ENCODE peak calls at places on chromosomes 13 and 19, in nine cellular contexts. G is astrocyte, F is kidney epithelial cell, L is adrenal gland, E is heart left ventricle, N is glutamatergic neuron, Y is nephron progenitor cell, X is IMR-90, J is lower leg skin. I is an unnamed sample.

GRCh38 chr13:109700176-109700575 is 86.2 kb downstream of the IRS2 start:
- DNase-seq in G (peak), F (peak), L (peak), E (peak), N (peak), Y (peak), X (peak), J (peak), I (no peak)

GRCh38 chr13:48412881-48413351 is at the start of gene LPAR6:
- DNase-seq in G (peak), F (no peak), L (no peak), E (no peak), N (no peak), Y (no peak), X (peak), J (no peak), I (no peak)

GRCh38 chr19:54938906-54939305 is 8.4 kb downstream of the NLRP7 start:
- DNase-seq in G (no peak), F (no peak), L (no peak), E (no peak), N (no peak), Y (no peak), X (no peak), J (no peak), I (no peak)

GRCh38 chr19:41688098-41688497 is at the start of gene CEACAM7:
- DNase-seq in G (no peak), F (no peak), L (no peak), E (no peak), N (no peak), Y (no peak), X (no peak), J (no peak), I (no peak)

GRCh38 chr13:24043590-24044350 is 116.8 kb upstream of the SPATA13 start:
- DNase-seq in G (no peak), F (no peak), L (no peak), E (no peak), N (no peak), Y (no peak), X (no peak), J (no peak), I (no peak)

GRCh38 chr19:16944626-16945363 is 56.0 kb downstream of the F2RL3 start:
- DNase-seq in G (no peak), F (no peak), L (no peak), E (peak), N (no peak), Y (no peak), X (no peak), J (no peak), I (no peak)

GRCh38 chr13:110245421-110245899 is 61.5 kb downstream of the COL4A1 start:
- DNase-seq in G (peak), F (no peak), L (no peak), E (no peak), N (no peak), Y (no peak), X (peak), J (no peak), I (no peak)

GRCh38 chr19:55070755-55071502 is 4.7 kb upstream of the EPS8L1 start:
- DNase-seq in G (peak), F (no peak), L (no peak), E (no peak), N (no peak), Y (no peak), X (peak), J (no peak), I (no peak)

GRCh38 chr19:38617764-38618589 is at the start of gene MAP4K1:
- DNase-seq in G (no peak), F (no peak), L (peak), E (peak), N (no peak), Y (no peak), X (no peak), J (no peak), I (no peak)

GRCh38 chr19:47371269-47371668 is 22.2 kb downstream of the DHX34 start:
- DNase-seq in G (no peak), F (no peak), L (no peak), E (no peak), N (no peak), Y (no peak), X (no peak), J (no peak), I (no peak)

GRCh38 chr19:51417107-51417806 is at the start of gene SIGLEC10:
- DNase-seq in G (no peak), F (no peak), L (no peak), E (peak), N (no peak), Y (no peak), X (no peak), J (peak), I (no peak)

GRCh38 chr13:19763618-19764017 is 19.1 kb downstream of the PSPC1 start:
- DNase-seq in G (no peak), F (no peak), L (no peak), E (no peak), N (no peak), Y (no peak), X (no peak), J (no peak), I (no peak)

GRCh38 chr19:29098863-29099481 is 114.0 kb downstream of the UQCRFS1 start:
- DNase-seq in G (no peak), F (peak), L (peak), E (peak), N (no peak), Y (no peak), X (peak), J (peak), I (no peak)

GRCh38 chr13:49997935-49998334 is 1.1 kb downstream of the TRIM13 start:
- DNase-seq in G (no peak), F (no peak), L (no peak), E (no peak), N (no peak), Y (no peak), X (no peak), J (no peak), I (no peak)

GRCh38 chr19:28546148-28546685 is 666.7 kb downstream of the UQCRFS1 start:
- DNase-seq in G (no peak), F (no peak), L (no peak), E (no peak), N (no peak), Y (no peak), X (no peak), J (no peak), I (no peak)

GRCh38 chr19:52991484-52991883 is 22.2 kb upstream of the ERVV-1 start:
- DNase-seq in G (peak), F (no peak), L (no peak), E (no peak), N (no peak), Y (no peak), X (peak), J (no peak), I (no peak)

GRCh38 chr13:39040206-39040605 is 1.9 kb downstream of the NHLRC3 start:
- DNase-seq in G (no peak), F (no peak), L (no peak), E (no peak), N (no peak), Y (no peak), X (no peak), J (no peak), I (no peak)

GRCh38 chr13:34720618-34721017 is 221.5 kb upstream of the NBEA start:
- DNase-seq in G (no peak), F (no peak), L (no peak), E (no peak), N (no peak), Y (no peak), X (no peak), J (no peak), I (no peak)

GRCh38 chr19:19672816-19673215 is 4.2 kb downstream of the ZNF101 start:
- DNase-seq in G (no peak), F (no peak), L (no peak), E (no peak), N (no peak), Y (no peak), X (no peak), J (no peak), I (no peak)

GRCh38 chr13:60654405-60654804 is 257.4 kb downstream of the TDRD3 start:
- DNase-seq in G (no peak), F (no peak), L (peak), E (peak), N (peak), Y (peak), X (no peak), J (no peak), I (no peak)

GRCh38 chr19:39588066-39588465 is 14.3 kb upstream of the LGALS13 start:
- DNase-seq in G (no peak), F (no peak), L (no peak), E (no peak), N (no peak), Y (no peak), X (no peak), J (no peak), I (no peak)

DNA sequence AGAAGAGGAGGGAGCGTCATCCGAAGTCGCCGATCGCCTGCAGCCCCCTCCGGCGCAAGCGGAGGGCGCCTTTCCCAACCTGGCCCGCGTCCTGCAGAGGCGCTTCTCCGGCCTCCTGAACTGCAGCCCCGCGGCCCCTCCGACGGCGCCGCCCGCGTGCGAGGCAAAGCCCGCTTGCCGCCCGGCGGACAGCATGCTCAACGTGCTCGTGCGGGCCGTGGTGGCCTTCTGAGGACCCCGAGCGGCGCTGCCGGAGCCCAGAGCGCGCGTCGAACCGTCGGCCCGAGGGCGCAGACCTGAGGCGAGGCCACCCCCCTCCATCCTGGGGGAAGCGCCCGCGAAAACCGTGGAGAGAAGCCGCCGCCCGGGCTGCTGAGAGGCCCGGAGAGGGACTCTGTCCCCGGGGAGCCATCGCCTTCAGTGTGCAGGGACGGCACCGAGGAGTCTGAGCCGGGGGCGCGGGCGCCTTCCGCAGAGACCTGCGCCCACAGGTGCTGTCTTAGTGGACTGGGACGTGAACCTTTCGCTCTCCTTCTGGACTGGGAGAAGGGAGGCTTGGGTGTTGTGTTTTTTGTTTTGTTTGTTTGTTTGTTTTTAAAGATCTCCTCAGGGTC is 3.5 kb downstream of the IER2 start:
- DNase-seq in G (peak), F (no peak), L (peak), E (no peak), N (peak), Y (peak), X (no peak), J (no peak), I (no peak)
- TF ChIP-seq CTCF in G (no peak), F (no peak), L (no peak), E (peak), N (no peak), Y (no peak), X (no peak), J (no peak), I (peak)

GRCh38 chr19:45996933-45997332 is 1.7 kb downstream of the CCDC61 start:
- DNase-seq in G (no peak), F (no peak), L (no peak), E (no peak), N (no peak), Y (no peak), X (no peak), J (no peak), I (no peak)

GRCh38 chr19:45994456-45994988 is 745 bp upstream of the CCDC61 start:
- DNase-seq in G (no peak), F (no peak), L (no peak), E (no peak), N (no peak), Y (no peak), X (no peak), J (no peak), I (no peak)

GRCh38 chr19:45998834-45999233 is 3.6 kb downstream of the CCDC61 start:
- DNase-seq in G (no peak), F (no peak), L (no peak), E (no peak), N (no peak), Y (no peak), X (no peak), J (no peak), I (no peak)

GRCh38 chr19:45995715-45996385 is 583 bp downstream of the CCDC61 start:
- DNase-seq in G (peak), F (no peak), L (no peak), E (no peak), N (no peak), Y (no peak), X (peak), J (no peak), I (no peak)

GRCh38 chr19:45994989-45995714 is at the start of gene CCDC61:
- DNase-seq in G (peak), F (peak), L (peak), E (peak), N (peak), Y (peak), X (peak), J (peak), I (no peak)
- TF ChIP-seq CTCF in G (no peak), F (no peak), L (no peak), E (no peak), N (no peak), Y (no peak), X (no peak), J (no peak), I (no peak)

GRCh38 chr19:10421981-10422461 is 1.7 kb downstream of the PDE4A start:
- DNase-seq in G (no peak), F (no peak), L (no peak), E (no peak), N (no peak), Y (no peak), X (no peak), J (no peak), I (no peak)

GRCh38 chr19:10419646-10420443 is 493 bp upstream of the PDE4A start:
- DNase-seq in G (peak), F (no peak), L (no peak), E (no peak), N (peak), Y (peak), X (peak), J (no peak), I (no peak)

GRCh38 chr19:10419200-10419645 is 1.1 kb upstream of the PDE4A start:
- DNase-seq in G (no peak), F (no peak), L (no peak), E (no peak), N (no peak), Y (peak), X (no peak), J (no peak), I (no peak)

GRCh38 chr19:10421240-10421948 is 1.1 kb downstream of the PDE4A start:
- DNase-seq in G (no peak), F (no peak), L (no peak), E (no peak), N (no peak), Y (no peak), X (no peak), J (no peak), I (no peak)

GRCh38 chr19:10420444-10421239 is at the start of gene PDE4A:
- DNase-seq in G (no peak), F (no peak), L (no peak), E (no peak), N (peak), Y (peak), X (no peak), J (no peak), I (no peak)
- TF ChIP-seq CTCF in G (no peak), F (peak), L (no peak), E (peak), N (peak), Y (peak), X (peak), J (no peak), I (peak)

GRCh38 chr19:8699908-8700307 is 1.3 kb upstream of the ACTL9 start:
- DNase-seq in G (no peak), F (no peak), L (no peak), E (no peak), N (no peak), Y (no peak), X (no peak), J (no peak), I (no peak)

GRCh38 chr19:8696993-8697392 is 1.6 kb downstream of the ACTL9 start:
- DNase-seq in G (no peak), F (no peak), L (no peak), E (no peak), N (no peak), Y (no peak), X (no peak), J (no peak), I (no peak)

GRCh38 chr19:8695911-8696310 is 2.7 kb downstream of the ACTL9 start:
- DNase-seq in G (no peak), F (no peak), L (no peak), E (no peak), N (no peak), Y (no peak), X (no peak), J (no peak), I (no peak)

GRCh38 chr19:8697671-8698432 is 743 bp downstream of the ACTL9 start:
- DNase-seq in G (no peak), F (no peak), L (no peak), E (no peak), N (peak), Y (peak), X (no peak), J (no peak), I (no peak)

GRCh38 chr19:8698433-8699063 is at the start of gene ACTL9:
- DNase-seq in G (no peak), F (no peak), L (no peak), E (no peak), N (no peak), Y (no peak), X (no peak), J (no peak), I (no peak)
- TF ChIP-seq CTCF in G (no peak), F (no peak), L (no peak), E (no peak), N (no peak), Y (no peak), X (no peak), J (no peak), I (no peak)

GRCh38 chr19:49862411-49863253 is 4.7 kb downstream of the PNKP start:
- DNase-seq in G (no peak), F (no peak), L (peak), E (no peak), N (peak), Y (peak), X (no peak), J (no peak), I (no peak)
- TF ChIP-seq CTCF in G (no peak), F (peak), L (peak), E (peak), N (peak), Y (no peak), X (peak), J (no peak), I (peak)

GRCh38 chr19:31253816-31254551 is 95.3 kb downstream of the TSHZ3 start:
- DNase-seq in G (peak), F (no peak), L (no peak), E (no peak), N (no peak), Y (no peak), X (peak), J (no peak), I (no peak)

GRCh38 chr19:31252476-31252875 is 96.8 kb downstream of the TSHZ3 start:
- DNase-seq in G (no peak), F (no peak), L (no peak), E (no peak), N (no peak), Y (no peak), X (no peak), J (no peak), I (no peak)

GRCh38 chr19:31254611-31255010 is 94.6 kb downstream of the TSHZ3 start:
- DNase-seq in G (peak), F (no peak), L (no peak), E (no peak), N (no peak), Y (no peak), X (no peak), J (no peak), I (no peak)

DNA sequence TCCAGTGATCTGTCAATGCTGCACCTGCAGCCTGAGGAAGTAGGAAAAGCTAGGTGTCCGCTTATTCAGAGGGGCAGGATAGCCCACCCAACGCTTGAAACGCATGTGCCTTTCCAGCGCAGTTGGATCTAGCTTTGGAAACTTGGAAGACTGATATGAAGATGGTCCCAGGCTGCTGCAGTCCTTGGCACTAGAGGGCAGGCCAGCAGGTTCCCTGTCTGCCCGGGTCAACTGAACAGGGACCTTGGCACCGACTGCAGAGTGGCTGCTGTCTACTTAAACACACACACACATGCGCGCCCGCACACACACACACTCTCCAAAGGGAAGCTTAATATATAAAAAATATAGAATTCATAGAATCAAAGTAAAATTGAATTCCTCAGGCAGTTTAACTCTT is 100.0 kb downstream of the TSHZ3 start:
- DNase-seq in G (no peak), F (no peak), L (no peak), E (no peak), N (no peak), Y (no peak), X (no peak), J (no peak), I (no peak)
- TF ChIP-seq CTCF in G (no peak), F (no peak), L (no peak), E (no peak), N (no peak), Y (no peak), X (no peak), J (no peak), I (peak)

DNA sequence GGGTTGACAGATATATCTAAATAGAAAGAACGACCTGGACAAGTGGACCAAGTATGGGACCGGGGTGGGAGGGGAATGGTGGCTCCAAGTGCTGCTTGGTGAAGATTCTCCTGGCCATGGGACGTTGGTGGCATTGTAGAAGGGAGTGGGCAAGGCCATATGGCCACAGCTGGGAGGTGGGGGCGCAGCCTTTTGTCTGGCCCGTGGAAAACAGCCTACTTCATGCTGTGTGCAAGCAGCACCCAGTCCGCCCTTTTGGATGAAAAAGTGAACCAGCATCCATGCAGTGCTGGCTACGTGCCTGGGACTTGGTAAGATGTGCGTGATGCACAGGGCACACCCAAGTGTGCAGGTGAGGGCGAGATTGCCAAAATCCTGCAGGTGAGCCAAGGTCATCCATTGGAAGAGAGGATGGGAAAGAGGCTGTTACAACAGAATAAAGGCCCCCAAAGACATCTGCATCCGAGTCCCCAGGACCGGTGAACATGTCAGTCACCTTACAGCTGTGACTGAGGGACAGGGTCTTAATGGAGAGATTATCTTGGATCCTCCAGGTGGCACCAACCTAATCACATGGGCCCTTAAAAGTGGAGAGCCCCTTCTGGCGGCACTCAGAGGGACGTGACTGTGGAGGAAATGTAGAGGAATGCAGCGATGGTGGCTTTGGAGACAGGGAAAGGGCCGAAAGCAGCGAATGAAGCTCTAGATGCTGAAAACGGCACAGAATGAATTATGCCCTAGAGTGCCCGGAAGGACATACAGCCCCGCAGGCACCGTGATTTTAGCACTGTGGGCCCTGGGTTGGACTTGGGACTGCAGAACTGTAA is 40.8 kb downstream of the TEX29 start:
- DNase-seq in G (no peak), F (no peak), L (no peak), E (no peak), N (no peak), Y (no peak), X (no peak), J (no peak), I (no peak)
- TF ChIP-seq CTCF in G (no peak), F (no peak), L (no peak), E (no peak), N (no peak), Y (no peak), X (no peak), J (no peak), I (no peak)

GRCh38 chr19:2629491-2630351 is 72.8 kb downstream of the GNG7 start:
- DNase-seq in G (no peak), F (no peak), L (no peak), E (no peak), N (no peak), Y (no peak), X (no peak), J (no peak), I (no peak)
- TF ChIP-seq CTCF in G (no peak), F (no peak), L (no peak), E (no peak), N (no peak), Y (no peak), X (no peak), J (no peak), I (no peak)

GRCh38 chr13:51262501-51263211 is 40.5 kb downstream of the FAM124A start:
- DNase-seq in G (no peak), F (no peak), L (no peak), E (no peak), N (no peak), Y (peak), X (no peak), J (no peak), I (no peak)
- TF ChIP-seq CTCF in G (peak), F (no peak), L (no peak), E (peak), N (peak), Y (no peak), X (no peak), J (no peak), I (peak)